ENCODE peak calls at places on chromosomes 16 and 17, in ten cellular contexts. One of them, this sample, is unnamed.

GRCh38 chr17:13931111-13931526 is 138.2 kb upstream of the COX10 start:
- DNase-seq in nephron progenitor cell: no peak
- DNase-seq in astrocyte: peak
- DNase-seq in CD4-positive, alpha-beta T cell: no peak
- DNase-seq in AG09309: peak
- DNase-seq in neural crest cell: no peak
- DNase-seq in neural progenitor cell: no peak
- DNase-seq in ovary: no peak
- DNase-seq in A549: no peak
- DNase-seq in GM12865: no peak
- DNase-seq in this sample: no peak

GRCh38 chr16:65532218-65532617 is 410.4 kb upstream of the CDH11 start:
- DNase-seq in nephron progenitor cell: no peak
- DNase-seq in astrocyte: no peak
- DNase-seq in CD4-positive, alpha-beta T cell: no peak
- DNase-seq in AG09309: no peak
- DNase-seq in neural crest cell: no peak
- DNase-seq in neural progenitor cell: peak
- DNase-seq in ovary: no peak
- DNase-seq in A549: no peak
- DNase-seq in GM12865: no peak
- DNase-seq in this sample: no peak

GRCh38 chr17:78357177-78357586 is 2.7 kb downstream of the SOCS3 start:
- DNase-seq in nephron progenitor cell: peak
- DNase-seq in astrocyte: peak
- DNase-seq in CD4-positive, alpha-beta T cell: peak
- DNase-seq in AG09309: no peak
- DNase-seq in neural crest cell: no peak
- DNase-seq in neural progenitor cell: no peak
- DNase-seq in ovary: peak
- DNase-seq in A549: no peak
- DNase-seq in GM12865: no peak
- DNase-seq in this sample: no peak

GRCh38 chr16:67150833-67151396 is at the start of gene B3GNT9:
- DNase-seq in nephron progenitor cell: peak
- DNase-seq in astrocyte: peak
- DNase-seq in CD4-positive, alpha-beta T cell: no peak
- DNase-seq in AG09309: no peak
- DNase-seq in neural crest cell: peak
- DNase-seq in neural progenitor cell: peak
- DNase-seq in ovary: peak
- DNase-seq in A549: peak
- DNase-seq in GM12865: peak
- DNase-seq in this sample: peak

GRCh38 chr16:77300232-77300631 is 101.0 kb downstream of the SYCE1L start:
- DNase-seq in nephron progenitor cell: no peak
- DNase-seq in astrocyte: no peak
- DNase-seq in CD4-positive, alpha-beta T cell: no peak
- DNase-seq in AG09309: no peak
- DNase-seq in neural crest cell: no peak
- DNase-seq in neural progenitor cell: no peak
- DNase-seq in ovary: no peak
- DNase-seq in A549: no peak
- DNase-seq in GM12865: no peak
- DNase-seq in this sample: no peak

GRCh38 chr17:5786510-5786875 is 202.2 kb upstream of the NLRP1 start:
- DNase-seq in nephron progenitor cell: no peak
- DNase-seq in astrocyte: no peak
- DNase-seq in CD4-positive, alpha-beta T cell: no peak
- DNase-seq in AG09309: no peak
- DNase-seq in neural crest cell: no peak
- DNase-seq in neural progenitor cell: no peak
- DNase-seq in ovary: no peak
- DNase-seq in A549: no peak
- DNase-seq in GM12865: no peak
- DNase-seq in this sample: no peak

GRCh38 chr17:75753193-75753513 is 11.8 kb downstream of the GALK1 start:
- DNase-seq in nephron progenitor cell: no peak
- DNase-seq in astrocyte: no peak
- DNase-seq in CD4-positive, alpha-beta T cell: no peak
- DNase-seq in AG09309: no peak
- DNase-seq in neural crest cell: no peak
- DNase-seq in neural progenitor cell: no peak
- DNase-seq in ovary: no peak
- DNase-seq in A549: no peak
- DNase-seq in GM12865: no peak
- DNase-seq in this sample: no peak

GRCh38 chr17:40122466-40122943 is 734 bp downstream of the MSL1 start:
- DNase-seq in nephron progenitor cell: peak
- DNase-seq in astrocyte: no peak
- DNase-seq in CD4-positive, alpha-beta T cell: peak
- DNase-seq in AG09309: no peak
- DNase-seq in neural crest cell: peak
- DNase-seq in neural progenitor cell: peak
- DNase-seq in ovary: peak
- DNase-seq in A549: peak
- DNase-seq in GM12865: peak
- DNase-seq in this sample: peak

GRCh38 chr17:19574956-19575355 is 41.3 kb downstream of the SLC47A1 start:
- DNase-seq in nephron progenitor cell: no peak
- DNase-seq in astrocyte: no peak
- DNase-seq in CD4-positive, alpha-beta T cell: no peak
- DNase-seq in AG09309: no peak
- DNase-seq in neural crest cell: no peak
- DNase-seq in neural progenitor cell: no peak
- DNase-seq in ovary: no peak
- DNase-seq in A549: no peak
- DNase-seq in GM12865: no peak
- DNase-seq in this sample: no peak

GRCh38 chr17:75317671-75318070 is 28.4 kb upstream of the SLC25A19 start:
- DNase-seq in nephron progenitor cell: peak
- DNase-seq in astrocyte: no peak
- DNase-seq in CD4-positive, alpha-beta T cell: no peak
- DNase-seq in AG09309: no peak
- DNase-seq in neural crest cell: no peak
- DNase-seq in neural progenitor cell: peak
- DNase-seq in ovary: no peak
- DNase-seq in A549: no peak
- DNase-seq in GM12865: no peak
- DNase-seq in this sample: no peak

GRCh38 chr17:75864448-75864871 is 9.3 kb upstream of the WBP2 start:
- DNase-seq in nephron progenitor cell: no peak
- DNase-seq in astrocyte: peak
- DNase-seq in CD4-positive, alpha-beta T cell: peak
- DNase-seq in AG09309: no peak
- DNase-seq in neural crest cell: no peak
- DNase-seq in neural progenitor cell: peak
- DNase-seq in ovary: peak
- DNase-seq in A549: no peak
- DNase-seq in GM12865: peak
- DNase-seq in this sample: no peak

GRCh38 chr17:18143044-18143936 is 34.7 kb downstream of the MYO15A start:
- DNase-seq in nephron progenitor cell: no peak
- DNase-seq in astrocyte: no peak
- DNase-seq in CD4-positive, alpha-beta T cell: no peak
- DNase-seq in AG09309: no peak
- DNase-seq in neural crest cell: peak
- DNase-seq in neural progenitor cell: peak
- DNase-seq in ovary: no peak
- DNase-seq in A549: peak
- DNase-seq in GM12865: peak
- DNase-seq in this sample: no peak

GRCh38 chr16:78844682-78845081 is 745.2 kb downstream of the WWOX start:
- DNase-seq in nephron progenitor cell: peak
- DNase-seq in astrocyte: no peak
- DNase-seq in CD4-positive, alpha-beta T cell: no peak
- DNase-seq in AG09309: no peak
- DNase-seq in neural crest cell: peak
- DNase-seq in neural progenitor cell: peak
- DNase-seq in ovary: no peak
- DNase-seq in A549: no peak
- DNase-seq in GM12865: no peak
- DNase-seq in this sample: no peak

GRCh38 chr16:89020068-89020924 is 43.3 kb upstream of the CBFA2T3 start:
- DNase-seq in nephron progenitor cell: no peak
- DNase-seq in astrocyte: no peak
- DNase-seq in CD4-positive, alpha-beta T cell: no peak
- DNase-seq in AG09309: no peak
- DNase-seq in neural crest cell: no peak
- DNase-seq in neural progenitor cell: no peak
- DNase-seq in ovary: no peak
- DNase-seq in A549: no peak
- DNase-seq in GM12865: peak
- DNase-seq in this sample: peak

GRCh38 chr16:58339452-58339938 is 44.7 kb upstream of the PRSS54 start:
- DNase-seq in nephron progenitor cell: no peak
- DNase-seq in astrocyte: peak
- DNase-seq in CD4-positive, alpha-beta T cell: no peak
- DNase-seq in AG09309: no peak
- DNase-seq in neural crest cell: no peak
- DNase-seq in neural progenitor cell: peak
- DNase-seq in ovary: no peak
- DNase-seq in A549: peak
- DNase-seq in GM12865: no peak
- DNase-seq in this sample: no peak

GRCh38 chr16:69417537-69418199 is 6.8 kb upstream of the CYB5B start:
- DNase-seq in nephron progenitor cell: no peak
- DNase-seq in astrocyte: no peak
- DNase-seq in CD4-positive, alpha-beta T cell: no peak
- DNase-seq in AG09309: no peak
- DNase-seq in neural crest cell: no peak
- DNase-seq in neural progenitor cell: no peak
- DNase-seq in ovary: no peak
- DNase-seq in A549: peak
- DNase-seq in GM12865: no peak
- DNase-seq in this sample: no peak

GRCh38 chr17:19958023-19958422 is 19.6 kb downstream of the AKAP10 start:
- DNase-seq in nephron progenitor cell: no peak
- DNase-seq in astrocyte: peak
- DNase-seq in CD4-positive, alpha-beta T cell: no peak
- DNase-seq in AG09309: peak
- DNase-seq in neural crest cell: no peak
- DNase-seq in neural progenitor cell: peak
- DNase-seq in ovary: no peak
- DNase-seq in A549: peak
- DNase-seq in GM12865: no peak
- DNase-seq in this sample: no peak

GRCh38 chr16:19472487-19472886 is 49.4 kb downstream of the GDE1 start:
- DNase-seq in nephron progenitor cell: no peak
- DNase-seq in astrocyte: no peak
- DNase-seq in CD4-positive, alpha-beta T cell: no peak
- DNase-seq in AG09309: no peak
- DNase-seq in neural crest cell: no peak
- DNase-seq in neural progenitor cell: no peak
- DNase-seq in ovary: no peak
- DNase-seq in A549: no peak
- DNase-seq in GM12865: no peak
- DNase-seq in this sample: no peak

GRCh38 chr17:49381033-49381432 is 19.0 kb upstream of the ZNF652 start:
- DNase-seq in nephron progenitor cell: no peak
- DNase-seq in astrocyte: no peak
- DNase-seq in CD4-positive, alpha-beta T cell: no peak
- DNase-seq in AG09309: no peak
- DNase-seq in neural crest cell: no peak
- DNase-seq in neural progenitor cell: no peak
- DNase-seq in ovary: no peak
- DNase-seq in A549: no peak
- DNase-seq in GM12865: no peak
- DNase-seq in this sample: no peak
- TF ChIP-seq CTCF in nephron progenitor cell: no peak
- TF ChIP-seq CTCF in astrocyte: no peak
- TF ChIP-seq CTCF in CD4-positive, alpha-beta T cell: no peak
- TF ChIP-seq CTCF in AG09309: no peak
- TF ChIP-seq CTCF in neural crest cell: no peak
- TF ChIP-seq CTCF in neural progenitor cell: no peak
- TF ChIP-seq CTCF in ovary: no peak
- TF ChIP-seq CTCF in A549: no peak
- TF ChIP-seq CTCF in GM12865: no peak
- TF ChIP-seq CTCF in this sample: no peak

GRCh38 chr17:50176559-50177471 is 11.0 kb downstream of the SGCA start:
- DNase-seq in nephron progenitor cell: no peak
- DNase-seq in astrocyte: no peak
- DNase-seq in CD4-positive, alpha-beta T cell: no peak
- DNase-seq in AG09309: no peak
- DNase-seq in neural crest cell: no peak
- DNase-seq in neural progenitor cell: no peak
- DNase-seq in ovary: no peak
- DNase-seq in A549: no peak
- DNase-seq in GM12865: no peak
- DNase-seq in this sample: no peak
- TF ChIP-seq CTCF in nephron progenitor cell: no peak
- TF ChIP-seq CTCF in astrocyte: peak
- TF ChIP-seq CTCF in CD4-positive, alpha-beta T cell: no peak
- TF ChIP-seq CTCF in AG09309: peak
- TF ChIP-seq CTCF in neural crest cell: no peak
- TF ChIP-seq CTCF in neural progenitor cell: peak
- TF ChIP-seq CTCF in ovary: no peak
- TF ChIP-seq CTCF in A549: no peak
- TF ChIP-seq CTCF in GM12865: no peak
- TF ChIP-seq CTCF in this sample: no peak

GRCh38 chr16:8656376-8656775 is 18.0 kb upstream of the ABAT start:
- DNase-seq in nephron progenitor cell: no peak
- DNase-seq in astrocyte: no peak
- DNase-seq in CD4-positive, alpha-beta T cell: no peak
- DNase-seq in AG09309: no peak
- DNase-seq in neural crest cell: no peak
- DNase-seq in neural progenitor cell: no peak
- DNase-seq in ovary: no peak
- DNase-seq in A549: no peak
- DNase-seq in GM12865: no peak
- DNase-seq in this sample: no peak

GRCh38 chr16:8660841-8661301 is 13.5 kb upstream of the ABAT start:
- DNase-seq in nephron progenitor cell: peak
- DNase-seq in astrocyte: peak
- DNase-seq in CD4-positive, alpha-beta T cell: peak
- DNase-seq in AG09309: no peak
- DNase-seq in neural crest cell: peak
- DNase-seq in neural progenitor cell: peak
- DNase-seq in ovary: peak
- DNase-seq in A549: peak
- DNase-seq in GM12865: peak
- DNase-seq in this sample: peak

GRCh38 chr16:8649829-8650554 is 24.4 kb upstream of the ABAT start:
- DNase-seq in nephron progenitor cell: no peak
- DNase-seq in astrocyte: no peak
- DNase-seq in CD4-positive, alpha-beta T cell: no peak
- DNase-seq in AG09309: no peak
- DNase-seq in neural crest cell: no peak
- DNase-seq in neural progenitor cell: no peak
- DNase-seq in ovary: no peak
- DNase-seq in A549: no peak
- DNase-seq in GM12865: no peak
- DNase-seq in this sample: no peak

GRCh38 chr16:8655184-8655717 is 19.2 kb upstream of the ABAT start:
- DNase-seq in nephron progenitor cell: peak
- DNase-seq in astrocyte: peak
- DNase-seq in CD4-positive, alpha-beta T cell: no peak
- DNase-seq in AG09309: no peak
- DNase-seq in neural crest cell: peak
- DNase-seq in neural progenitor cell: peak
- DNase-seq in ovary: no peak
- DNase-seq in A549: no peak
- DNase-seq in GM12865: peak
- DNase-seq in this sample: peak
- TF ChIP-seq CTCF in nephron progenitor cell: peak
- TF ChIP-seq CTCF in astrocyte: peak
- TF ChIP-seq CTCF in CD4-positive, alpha-beta T cell: peak
- TF ChIP-seq CTCF in AG09309: no peak
- TF ChIP-seq CTCF in neural crest cell: peak
- TF ChIP-seq CTCF in neural progenitor cell: peak
- TF ChIP-seq CTCF in ovary: no peak
- TF ChIP-seq CTCF in A549: no peak
- TF ChIP-seq CTCF in GM12865: peak
- TF ChIP-seq CTCF in this sample: no peak

GRCh38 chr16:12178251-12178990 is 201.9 kb downstream of the SNX29 start:
- DNase-seq in nephron progenitor cell: no peak
- DNase-seq in astrocyte: peak
- DNase-seq in CD4-positive, alpha-beta T cell: no peak
- DNase-seq in AG09309: no peak
- DNase-seq in neural crest cell: no peak
- DNase-seq in neural progenitor cell: peak
- DNase-seq in ovary: peak
- DNase-seq in A549: no peak
- DNase-seq in GM12865: no peak
- DNase-seq in this sample: no peak
- TF ChIP-seq CTCF in nephron progenitor cell: no peak
- TF ChIP-seq CTCF in astrocyte: no peak
- TF ChIP-seq CTCF in CD4-positive, alpha-beta T cell: no peak
- TF ChIP-seq CTCF in AG09309: no peak
- TF ChIP-seq CTCF in neural crest cell: no peak
- TF ChIP-seq CTCF in neural progenitor cell: no peak
- TF ChIP-seq CTCF in ovary: no peak
- TF ChIP-seq CTCF in A549: no peak
- TF ChIP-seq CTCF in GM12865: no peak
- TF ChIP-seq CTCF in this sample: no peak